ENCODE peak calls at places on chromosomes 6 and 20, in nine cellular contexts. S is suprapubic skin, M is stomach, C is lower leg skin, W is breast epithelium, H is A549, Y is spleen, L is upper lobe of left lung, D is esophagus squamous epithelium. U is an unnamed sample.

GRCh38 chr20:325889-326644 is 715 bp downstream of the SOX12 start:
- DNase-seq in S (peak; percentile 89), M (peak; percentile 60), C (peak; percentile 91), W (peak; percentile 72), H (peak; percentile 77), Y (peak; percentile 94), L (peak; percentile 53), D (no peak), U (peak; percentile 67)

GRCh38 chr20:15857131-15857784 is 716.0 kb downstream of the KIF16B start:
- DNase-seq in S (no peak), M (no peak), C (no peak), W (no peak), H (no peak), Y (peak; percentile 75), L (no peak), D (no peak), U (peak; percentile 32)

GRCh38 chr6:40569162-40569920 is 17.8 kb downstream of the LRFN2 start:
- DNase-seq in S (no peak), M (no peak), C (no peak), W (no peak), H (no peak), Y (no peak), L (no peak), D (no peak), U (no peak)

GRCh38 chr6:2850480-2851150 is 9.0 kb upstream of the SERPINB1 start:
- DNase-seq in S (no peak), M (no peak), C (no peak), W (no peak), H (peak; percentile 53), Y (no peak), L (no peak), D (no peak), U (peak; percentile 29)

GRCh38 chr6:72952808-72953630 is 272.3 kb downstream of the KHDC1L start:
- DNase-seq in S (no peak), M (no peak), C (no peak), W (no peak), H (peak; percentile 34), Y (no peak), L (no peak), D (no peak), U (no peak)

GRCh38 chr6:77620290-77620882 is 32.5 kb upstream of the MEI4 start:
- DNase-seq in S (no peak), M (peak; percentile 28), C (no peak), W (no peak), H (peak; percentile 0), Y (no peak), L (no peak), D (no peak), U (no peak)

GRCh38 chr6:12371641-12372146 is 81.5 kb downstream of the EDN1 start:
- DNase-seq in S (no peak), M (no peak), C (no peak), W (no peak), H (peak; percentile 78), Y (no peak), L (no peak), D (no peak), U (no peak)

GRCh38 chr20:641516-641913 is 11.5 kb downstream of the SRXN1 start:
- DNase-seq in S (no peak), M (no peak), C (no peak), W (no peak), H (peak; percentile 63), Y (no peak), L (no peak), D (no peak), U (no peak)

GRCh38 chr20:37295595-37295994 is 6.1 kb downstream of the MANBAL start:
- DNase-seq in S (no peak), M (no peak), C (no peak), W (no peak), H (peak; percentile 33), Y (no peak), L (no peak), D (no peak), U (no peak)

GRCh38 chr6:3722211-3722621 is 29.3 kb downstream of the PXDC1 start:
- DNase-seq in S (no peak), M (no peak), C (peak; percentile 74), W (no peak), H (no peak), Y (no peak), L (no peak), D (no peak), U (no peak)

GRCh38 chr6:84249724-84250123 is 22.3 kb upstream of the CEP162 start:
- DNase-seq in S (no peak), M (no peak), C (no peak), W (no peak), H (no peak), Y (no peak), L (no peak), D (no peak), U (no peak)

GRCh38 chr6:155630085-155630484 is 174.4 kb upstream of the NOX3 start:
- DNase-seq in S (no peak), M (no peak), C (no peak), W (no peak), H (no peak), Y (no peak), L (no peak), D (no peak), U (no peak)

GRCh38 chr20:44966030-44966961 is at the start of gene STK4:
- DNase-seq in S (peak; percentile 97), M (peak; percentile 95), C (peak; percentile 98), W (peak; percentile 91), H (peak; percentile 95), Y (peak; percentile 99), L (peak; percentile 97), D (peak; percentile 70), U (peak; percentile 98)

GRCh38 chr6:108809211-108809610 is 39.0 kb upstream of the ARMC2 start:
- DNase-seq in S (no peak), M (no peak), C (no peak), W (no peak), H (no peak), Y (no peak), L (no peak), D (no peak), U (no peak)

GRCh38 chr20:10603971-10604864 is 69.6 kb downstream of the JAG1 start:
- DNase-seq in S (no peak), M (no peak), C (peak; percentile 91), W (no peak), H (peak; percentile 86), Y (no peak), L (peak; percentile 74), D (no peak), U (no peak)

GRCh38 chr6:77502966-77503365 is 39.7 kb upstream of the HTR1B start:
- DNase-seq in S (no peak), M (no peak), C (no peak), W (no peak), H (no peak), Y (no peak), L (no peak), D (no peak), U (no peak)

GRCh38 chr6:139863964-139864363 is 489.5 kb upstream of the CITED2 start:
- DNase-seq in S (no peak), M (no peak), C (no peak), W (no peak), H (no peak), Y (no peak), L (no peak), D (no peak), U (no peak)

DNA sequence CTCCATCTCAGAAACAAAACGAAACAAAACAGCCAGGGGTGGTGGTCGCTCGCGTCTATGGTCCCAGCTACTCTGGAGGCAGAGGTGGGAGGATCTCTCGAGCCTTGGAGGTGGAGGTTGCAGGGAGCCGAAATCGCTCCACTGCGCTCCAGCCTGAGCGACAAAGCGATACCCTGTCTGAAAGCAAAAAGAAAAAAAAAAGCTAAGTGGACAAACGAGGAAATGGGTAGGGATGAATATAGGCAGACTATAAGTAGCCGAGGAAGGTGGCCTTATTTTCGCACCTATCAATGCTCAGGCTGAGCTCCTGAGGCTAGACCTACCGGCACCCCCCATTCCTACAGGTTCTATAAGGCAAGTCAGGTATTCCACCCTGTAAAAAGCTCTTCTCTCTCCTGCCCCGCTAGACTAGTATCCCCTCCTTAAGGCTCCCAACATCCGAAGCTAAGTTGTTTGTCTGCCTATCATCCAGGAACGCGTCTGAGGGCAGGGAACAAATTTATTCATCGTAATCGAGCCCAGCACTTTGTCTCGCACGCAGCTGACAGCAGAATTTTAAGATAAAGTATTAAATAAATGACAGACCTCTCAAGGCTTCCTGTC is 591 bp upstream of the CASP8AP2 start:
- DNase-seq in S (no peak), M (no peak), C (no peak), W (no peak), H (no peak), Y (peak; percentile 81), L (no peak), D (no peak), U (no peak)
- TF ChIP-seq POLR2A in S (no peak), M (no peak), C (no peak), W (no peak), H (no peak), Y (no peak), L (no peak), D (no peak), U (peak; percentile 17)

GRCh38 chr6:10381830-10382208 is 33.1 kb downstream of the TFAP2A start:
- DNase-seq in S (no peak), M (no peak), C (no peak), W (no peak), H (no peak), Y (no peak), L (no peak), D (no peak), U (no peak)

GRCh38 chr6:10382322-10382721 is 32.6 kb downstream of the TFAP2A start:
- DNase-seq in S (no peak), M (no peak), C (no peak), W (no peak), H (no peak), Y (no peak), L (no peak), D (no peak), U (no peak)

GRCh38 chr6:10383312-10384063 is 31.4 kb downstream of the TFAP2A start:
- DNase-seq in S (no peak), M (no peak), C (no peak), W (peak; percentile 71), H (peak; percentile 60), Y (no peak), L (no peak), D (no peak), U (no peak)

GRCh38 chr6:10382728-10383127 is 32.1 kb downstream of the TFAP2A start:
- DNase-seq in S (no peak), M (no peak), C (no peak), W (no peak), H (no peak), Y (no peak), L (no peak), D (no peak), U (no peak)

GRCh38 chr6:10381133-10381829 is 33.6 kb downstream of the TFAP2A start:
- DNase-seq in S (no peak), M (no peak), C (no peak), W (no peak), H (peak; percentile 27), Y (no peak), L (no peak), D (no peak), U (no peak)
- TF ChIP-seq CTCF in S (no peak), M (no peak), C (no peak), W (no peak), H (no peak), Y (no peak), L (no peak), D (no peak), U (no peak)

GRCh38 chr20:50913976-50914375 is 17.3 kb downstream of the ADNP start:
- DNase-seq in S (no peak), M (no peak), C (no peak), W (no peak), H (no peak), Y (no peak), L (no peak), D (no peak), U (no peak)
- TF ChIP-seq POLR2A in S (no peak), M (no peak), C (no peak), W (no peak), H (no peak), Y (no peak), L (no peak), D (no peak), U (no peak)

GRCh38 chr6:13908955-13909381 is 15.8 kb upstream of the RNF182 start:
- DNase-seq in S (no peak), M (peak; percentile 34), C (no peak), W (no peak), H (peak; percentile 58), Y (no peak), L (peak; percentile 50), D (no peak), U (no peak)
- TF ChIP-seq CTCF in S (peak; percentile 58), M (peak; percentile 53), C (no peak), W (peak; percentile 80), H (peak; percentile 82), Y (peak; percentile 49), L (peak; percentile 73), D (peak; percentile 84), U (peak; percentile 88)

U was measured in Peyer's patch.